ENCODE peak calls at places on chromosomes 4 and X, in six cellular contexts. H is esophagus muscularis mucosa, J is breast epithelium, D is neural progenitor cell, C is AG04450, Z is tibial artery. N is an unnamed sample.

GRCh38 chrX:130028196-130028595 is 45.8 kb downstream of the BCORL1 start:
- DNase-seq in D (peak), H (no peak), Z (no peak), C (peak), J (no peak), N (no peak)

GRCh38 chr4:158722291-158722916 is 792 bp downstream of the PPID start:
- DNase-seq in Z (no peak), H (no peak), D (peak), C (no peak), J (no peak), N (no peak)

GRCh38 chrX:1322393-1322792 is 14.2 kb upstream of the IL3RA start:
- DNase-seq in Z (no peak), J (no peak), H (no peak), D (no peak), C (no peak), N (no peak)

GRCh38 chr4:113117346-113117677 is 67.9 kb downstream of the ANK2 start:
- DNase-seq in D (no peak), J (no peak), C (no peak), H (no peak), Z (no peak), N (no peak)

GRCh38 chrX:56857042-56857441 is 128.0 kb downstream of the NBDY start:
- DNase-seq in J (no peak), D (no peak), Z (no peak), H (no peak), C (no peak), N (no peak)

GRCh38 chr4:123869517-123870282 is 473.1 kb downstream of the SPRY1 start:
- DNase-seq in D (no peak), J (no peak), C (no peak), H (no peak), Z (no peak), N (no peak)

GRCh38 chrX:149825424-149825823 is 43.7 kb downstream of the MAGEA9 start:
- DNase-seq in J (no peak), H (no peak), C (no peak), Z (no peak), D (peak), N (no peak)

GRCh38 chr4:105153749-105154148 is 7.1 kb downstream of the TET2 start:
- DNase-seq in H (no peak), Z (no peak), J (no peak), D (no peak), C (no peak), N (no peak)

GRCh38 chr4:11715753-11716521 is 287.2 kb upstream of the HS3ST1 start:
- DNase-seq in Z (no peak), J (no peak), D (no peak), H (no peak), C (no peak), N (no peak)

GRCh38 chrX:40392599-40392998 is 188.2 kb upstream of the ATP6AP2 start:
- DNase-seq in C (no peak), H (no peak), Z (no peak), D (peak), J (no peak), N (no peak)

GRCh38 chrX:55919367-55920221 is 202.0 kb downstream of the RRAGB start:
- DNase-seq in D (no peak), C (no peak), Z (no peak), H (no peak), J (no peak), N (no peak)

GRCh38 chr4:48237996-48238645 is 31.5 kb downstream of the TEC start:
- DNase-seq in Z (no peak), J (no peak), H (no peak), C (no peak), D (no peak), N (no peak)

GRCh38 chr4:139746430-139746829 is 80.8 kb downstream of the MGST2 start:
- DNase-seq in Z (no peak), H (no peak), C (no peak), D (peak), J (no peak), N (peak)

GRCh38 chrX:56765816-56766553 is 36.9 kb downstream of the NBDY start:
- DNase-seq in D (no peak), C (no peak), H (peak), J (no peak), Z (no peak), N (peak)

GRCh38 chr4:136637071-136637777 is 895.1 kb downstream of the PCDH18 start:
- DNase-seq in D (peak), J (no peak), H (no peak), Z (no peak), C (no peak), N (no peak)

GRCh38 chr4:82524570-82525152 is 37.1 kb downstream of the TMEM150C start:
- DNase-seq in Z (no peak), C (no peak), H (no peak), D (no peak), J (no peak), N (no peak)

GRCh38 chr4:1365271-1366178 is 18.5 kb downstream of the UVSSA start:
- DNase-seq in Z (no peak), C (no peak), D (no peak), J (peak), H (no peak), N (no peak)

GRCh38 chr4:185846550-185847210 is 34.7 kb upstream of the SORBS2 start:
- DNase-seq in J (no peak), Z (no peak), H (no peak), D (no peak), C (no peak), N (no peak)

GRCh38 chrX:23662187-23662586 is 5.1 kb upstream of the PRDX4 start:
- DNase-seq in Z (no peak), D (no peak), J (no peak), H (no peak), C (no peak), N (no peak)

GRCh38 chr4:69057620-69058409 is 38.5 kb upstream of the UGT2B7 start:
- DNase-seq in J (no peak), D (peak), H (no peak), C (no peak), Z (no peak), N (no peak)

GRCh38 chr4:89001647-89002518 is 55.1 kb downstream of the FAM13A start:
- DNase-seq in H (no peak), C (no peak), Z (no peak), D (no peak), J (no peak), N (no peak)

GRCh38 chr4:174038481-174038880 is 245.0 kb downstream of the FBXO8 start:
- DNase-seq in Z (no peak), H (no peak), J (no peak), C (no peak), D (no peak), N (no peak)

GRCh38 chrX:97538745-97539144 is 655.0 kb downstream of the RPA4 start:
- DNase-seq in Z (no peak), H (no peak), C (no peak), J (no peak), D (no peak), N (no peak)

GRCh38 chr4:61068745-61069144 is 131.4 kb upstream of the ADGRL3 start:
- DNase-seq in Z (no peak), J (no peak), C (no peak), D (no peak), H (no peak), N (no peak)

GRCh38 chr4:169179609-169180526 is 90.9 kb downstream of the SH3RF1 start:
- DNase-seq in J (no peak), D (no peak), C (no peak), H (no peak), Z (no peak), N (no peak)

GRCh38 chr4:112650332-112650731 is 13.4 kb downstream of the LARP7 start:
- DNase-seq in C (no peak), H (no peak), J (no peak), D (no peak), Z (no peak), N (no peak)

GRCh38 chr4:13906727-13907126 is 279.2 kb upstream of the BOD1L1 start:
- DNase-seq in C (no peak), Z (no peak), D (no peak), H (no peak), J (no peak), N (no peak)

GRCh38 chrX:68841251-68842049 is 12.6 kb downstream of the EFNB1 start:
- DNase-seq in H (no peak), J (no peak), Z (no peak), D (no peak), C (no peak), N (no peak)
- H3K27ac ChIP-seq in H (no peak), J (peak), Z (no peak), D (no peak), C (no peak), N (no peak)

GRCh38 chr4:155060419-155060818 is 148.0 kb upstream of the NPY2R start:
- DNase-seq in D (no peak), H (no peak), J (no peak), C (no peak), Z (no peak), N (no peak)
- H3K4me3 ChIP-seq in D (no peak), H (no peak), J (no peak), C (no peak), Z (no peak), N (no peak)

DNA sequence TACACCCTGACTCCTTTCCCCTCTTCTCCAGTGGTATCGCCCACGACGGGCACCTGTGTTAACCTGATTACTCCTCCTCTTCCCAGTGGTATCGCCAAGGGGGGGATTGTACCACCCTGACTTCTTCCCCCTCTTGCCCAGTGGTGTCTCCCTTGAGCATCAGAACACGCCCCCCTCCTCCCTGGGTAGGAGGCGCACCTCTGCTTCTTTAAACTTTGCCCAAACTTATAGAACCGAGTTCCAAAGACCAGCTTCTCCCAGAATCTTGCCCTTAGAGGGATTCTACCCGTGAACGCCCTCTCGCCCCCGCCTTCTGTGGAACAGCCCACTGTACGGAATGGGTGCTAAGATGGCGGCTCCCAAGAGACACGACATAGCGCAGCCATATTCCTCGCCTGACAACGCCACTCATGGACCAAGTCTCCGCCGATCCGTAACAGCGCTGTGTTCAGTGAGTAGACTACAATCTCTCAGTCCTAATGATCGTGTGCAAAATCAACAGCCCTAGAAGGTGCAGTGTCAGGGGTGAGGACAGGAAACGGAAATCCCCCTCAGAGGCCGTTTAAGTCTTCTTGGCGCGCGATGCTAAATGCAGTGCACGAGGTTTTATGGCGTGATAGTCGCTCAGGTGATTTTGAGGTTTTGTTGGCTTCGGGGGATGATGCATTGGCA is 4.2 kb upstream of the ZNF157 start:
- DNase-seq in Z (peak), H (peak), C (peak), D (peak), J (peak), N (peak)
- TF ChIP-seq CTCF in Z (no peak), H (no peak), C (no peak), D (no peak), J (no peak), N (no peak)

GRCh38 chr4:87620086-87620485 is 11.8 kb downstream of the DSPP start:
- DNase-seq in C (no peak), H (no peak), D (no peak), Z (no peak), J (no peak), N (no peak)
- H3K27ac ChIP-seq in C (no peak), H (peak), D (no peak), Z (peak), J (peak), N (peak)

GRCh38 chr4:47221721-47222120 is 190.4 kb downstream of the GABRB1 start:
- DNase-seq in D (no peak), Z (no peak), H (no peak), J (no peak), C (peak), N (no peak)

GRCh38 chr4:47217884-47218283 is 186.5 kb downstream of the GABRB1 start:
- DNase-seq in D (no peak), J (no peak), Z (no peak), C (no peak), H (no peak), N (no peak)

GRCh38 chr4:47218631-47219030 is 187.3 kb downstream of the GABRB1 start:
- DNase-seq in Z (no peak), J (no peak), H (no peak), D (no peak), C (no peak), N (no peak)

GRCh38 chr4:47217291-47217690 is 185.9 kb downstream of the GABRB1 start:
- DNase-seq in C (no peak), J (no peak), H (no peak), Z (no peak), D (no peak), N (no peak)

DNA sequence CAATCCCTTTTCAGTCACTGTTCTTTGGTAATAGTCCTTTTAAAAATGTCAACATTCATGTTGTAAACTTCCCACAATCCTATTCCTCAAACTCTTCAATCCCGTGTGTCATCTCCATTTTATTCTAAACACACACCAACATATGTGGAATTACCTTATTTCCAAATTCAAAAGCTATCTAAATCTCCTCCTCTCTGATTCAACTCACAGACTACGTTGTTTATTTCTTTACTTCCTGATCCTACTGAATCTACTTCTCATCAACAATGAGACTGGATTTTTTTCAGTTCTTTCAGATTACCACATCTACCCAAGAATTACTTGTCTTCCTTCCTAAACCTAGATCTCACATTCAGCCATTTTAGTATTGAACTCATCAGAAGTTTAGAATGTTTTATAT is 188.2 kb downstream of the GABRB1 start:
- DNase-seq in Z (no peak), H (no peak), D (no peak), C (peak), J (no peak), N (no peak)
- H3K4me3 ChIP-seq in Z (no peak), H (no peak), D (no peak), C (no peak), J (no peak), N (no peak)

GRCh38 chrX:152886716-152887115 is 11.2 kb upstream of the ZNF185 start:
- DNase-seq in D (no peak), J (no peak), H (no peak), Z (no peak), C (no peak), N (no peak)
- TF ChIP-seq CTCF in D (no peak), J (no peak), H (no peak), Z (no peak), C (no peak), N (no peak)

DNA sequence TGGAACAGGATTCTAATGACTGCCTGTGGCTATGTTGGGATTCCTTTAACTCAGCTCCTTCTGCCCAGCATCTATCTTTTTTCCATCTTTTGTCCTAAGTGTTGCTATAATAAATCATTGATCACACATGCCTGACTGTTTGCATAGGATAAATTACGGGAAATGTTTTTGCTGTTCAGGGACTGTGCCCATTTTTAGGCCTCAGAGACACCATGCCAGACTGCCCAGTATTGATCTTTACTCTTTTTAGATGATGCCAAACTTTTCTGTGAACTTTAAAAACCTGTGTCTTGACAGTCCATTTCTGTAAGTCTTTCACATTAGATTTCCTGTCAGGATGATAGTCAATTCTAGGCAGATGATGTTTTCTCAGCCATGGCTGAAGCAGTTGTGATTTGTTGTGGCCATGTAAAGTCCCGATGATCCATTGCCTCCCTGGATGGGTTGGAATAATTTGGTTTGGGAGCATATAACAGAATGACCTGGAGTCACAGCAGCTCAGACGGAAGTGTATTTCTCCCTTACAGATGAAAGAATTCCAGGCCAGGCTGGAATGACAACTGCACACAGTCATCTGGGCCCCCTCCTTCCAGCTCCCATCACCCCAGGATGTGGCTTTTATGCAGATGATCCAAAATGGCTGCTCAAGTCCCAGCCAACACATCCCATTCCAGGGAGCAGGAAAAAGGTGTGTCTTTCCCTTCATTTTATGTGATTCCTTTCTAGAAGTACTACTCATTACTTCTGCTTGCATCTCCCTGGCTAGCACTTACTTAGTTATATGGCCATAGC is 3.4 kb downstream of the HTT-AS start:
- DNase-seq in Z (no peak), C (no peak), H (no peak), J (no peak), D (no peak), N (no peak)
- H3K27ac ChIP-seq in Z (no peak), C (no peak), H (no peak), J (no peak), D (no peak), N (no peak)

DNA sequence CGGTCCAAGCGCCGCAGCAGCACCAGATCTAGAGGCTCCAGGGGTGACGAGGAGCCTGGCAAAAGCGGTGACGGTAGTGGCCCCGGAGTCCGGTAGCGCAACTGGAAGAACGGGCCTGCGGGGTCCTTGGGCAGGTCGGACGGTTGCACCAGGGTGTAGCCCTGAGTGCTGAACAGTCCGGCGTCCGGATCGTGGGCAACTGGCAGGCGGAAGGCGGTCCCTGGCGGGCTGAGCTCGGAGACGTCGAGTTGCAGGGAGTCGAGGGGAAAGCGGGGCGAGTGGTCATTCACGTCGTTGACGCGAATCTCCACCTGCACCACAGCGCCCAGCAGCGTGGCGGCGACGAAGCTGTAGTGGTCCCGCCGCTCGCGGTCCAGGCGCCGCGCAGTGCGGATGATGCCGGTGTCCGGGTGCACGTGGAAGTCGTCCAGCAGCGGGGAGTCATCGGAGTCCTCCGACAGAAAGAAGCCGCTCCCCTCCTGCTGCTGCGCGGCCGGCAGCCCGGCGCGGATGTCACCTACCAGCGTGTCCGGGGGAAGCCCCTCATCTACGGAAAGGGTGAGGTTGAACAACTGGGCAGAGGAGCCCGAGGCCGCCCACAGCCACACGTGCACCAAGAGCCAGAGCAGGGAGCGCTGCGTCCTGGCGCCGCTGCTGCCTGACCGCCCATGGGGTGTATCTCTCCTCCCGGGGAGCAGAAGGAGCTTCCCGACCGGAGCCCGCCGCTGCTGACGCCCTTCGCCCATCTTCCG is 834 bp downstream of the DCHS2 start:
- DNase-seq in D (peak), Z (no peak), J (no peak), H (peak), C (no peak), N (no peak)
- H3K4me3 ChIP-seq in D (peak), Z (peak), J (peak), H (peak), C (peak), N (no peak)

GRCh38 chrX:64570204-64570603 is 175.0 kb upstream of the MTMR8 start:
- DNase-seq in C (no peak), D (peak), H (no peak), Z (no peak), J (no peak), N (no peak)
- TF ChIP-seq CTCF in C (no peak), D (peak), H (no peak), Z (no peak), J (no peak), N (no peak)

GRCh38 chr4:138222041-138222440 is 20.1 kb downstream of the SLC7A11 start:
- DNase-seq in D (no peak), C (peak), H (no peak), J (no peak), Z (no peak), N (no peak)
- H3K27ac ChIP-seq in D (peak), C (peak), H (no peak), J (no peak), Z (no peak), N (peak)